ENCODE peak calls at places on chromosome 21, in four cellular contexts. X, U, Y and E are unnamed samples.

GRCh38 chr21:25862596-25862995 is 127.8 kb downstream of the GABPA start:
- DNase-seq in X (peak), U (no peak), Y (peak), E (peak)

GRCh38 chr21:15732290-15732995 is 2.7 kb downstream of the USP25 start:
- DNase-seq in X (no peak), U (no peak), Y (peak), E (peak)

GRCh38 chr21:14533555-14534400 is 12.3 kb downstream of the SAMSN1 start:
- DNase-seq in X (peak), U (no peak), Y (no peak), E (no peak)

GRCh38 chr21:15483138-15483780 is 246.5 kb upstream of the USP25 start:
- DNase-seq in X (peak), U (peak), Y (peak), E (peak)

GRCh38 chr21:15514073-15514946 is 215.5 kb upstream of the USP25 start:
- DNase-seq in X (no peak), U (peak), Y (no peak), E (no peak)

GRCh38 chr21:32411366-32412161 is 942 bp upstream of the EVA1C start:
- DNase-seq in X (no peak), U (peak), Y (peak), E (no peak)

GRCh38 chr21:25791321-25791720 is 56.5 kb downstream of the GABPA start:
- DNase-seq in X (peak), U (no peak), Y (no peak), E (no peak)

GRCh38 chr21:35273331-35273730 is 224.2 kb upstream of the RUNX1 start:
- DNase-seq in X (no peak), U (peak), Y (no peak), E (no peak)

GRCh38 chr21:14991957-14992356 is 72.8 kb downstream of the NRIP1 start:
- DNase-seq in X (no peak), U (no peak), Y (no peak), E (no peak)

GRCh38 chr21:37868896-37869295 is 47.4 kb downstream of the KCNJ6 start:
- DNase-seq in X (no peak), U (no peak), Y (peak), E (no peak)

GRCh38 chr21:39106881-39107462 is 76.3 kb downstream of the PSMG1 start:
- DNase-seq in X (no peak), U (no peak), Y (no peak), E (no peak)

GRCh38 chr21:23887709-23888303 is 1719.5 kb downstream of the MRPL39 start:
- DNase-seq in X (no peak), U (no peak), Y (no peak), E (no peak)

GRCh38 chr21:19501115-19501514 is 1097.5 kb upstream of the TMPRSS15 start:
- DNase-seq in X (no peak), U (no peak), Y (no peak), E (no peak)

GRCh38 chr21:21045538-21045937 is 47.3 kb downstream of the NCAM2 start:
- DNase-seq in X (no peak), U (no peak), Y (peak), E (no peak)

GRCh38 chr21:32733356-32733755 is 5.5 kb upstream of the SYNJ1 start:
- DNase-seq in X (no peak), U (no peak), Y (no peak), E (no peak)

GRCh38 chr21:15669247-15669646 is 60.5 kb upstream of the USP25 start:
- DNase-seq in X (no peak), U (no peak), Y (peak), E (no peak)

GRCh38 chr21:25561668-25562641 is 45.3 kb downstream of the MRPL39 start:
- DNase-seq in X (no peak), U (peak), Y (peak), E (peak)

GRCh38 chr21:20997308-20997632 is 939 bp upstream of the NCAM2 start:
- DNase-seq in X (no peak), U (no peak), Y (no peak), E (no peak)

GRCh38 chr21:23900727-23901126 is 1706.6 kb downstream of the MRPL39 start:
- DNase-seq in X (no peak), U (no peak), Y (no peak), E (no peak)

GRCh38 chr21:27586326-27586725 is 619.4 kb upstream of the ADAMTS5 start:
- DNase-seq in X (no peak), U (no peak), Y (no peak), E (no peak)

GRCh38 chr21:32702702-32703101 is 25.1 kb downstream of the SYNJ1 start:
- DNase-seq in X (no peak), U (no peak), Y (peak), E (peak)

GRCh38 chr21:14551741-14552140 is 5.6 kb upstream of the SAMSN1 start:
- DNase-seq in X (no peak), U (no peak), Y (no peak), E (no peak)

GRCh38 chr21:39175154-39175553 is 8.1 kb downstream of the PSMG1 start:
- DNase-seq in X (no peak), U (no peak), Y (peak), E (peak)

GRCh38 chr21:40002978-40003377 is 135.7 kb downstream of the PCP4 start:
- DNase-seq in X (no peak), U (no peak), Y (no peak), E (no peak)

GRCh38 chr21:23160914-23161313 is 2162.7 kb downstream of the NCAM2 start:
- DNase-seq in X (no peak), U (no peak), Y (no peak), E (no peak)

GRCh38 chr21:38272215-38272614 is 15.4 kb downstream of the KCNJ15 start:
- DNase-seq in X (no peak), U (no peak), Y (no peak), E (peak)

GRCh38 chr21:42214921-42215320 is 4.0 kb upstream of the ABCG1 start:
- DNase-seq in X (no peak), U (no peak), Y (no peak), E (no peak)

GRCh38 chr21:42214081-42214750 is 4.7 kb upstream of the ABCG1 start:
- DNase-seq in X (no peak), U (no peak), Y (no peak), E (no peak)

GRCh38 chr21:42218836-42219605 is at the start of gene ABCG1:
- DNase-seq in X (no peak), U (peak), Y (peak), E (no peak)

GRCh38 chr21:42216726-42217572 is 2.0 kb upstream of the ABCG1 start:
- DNase-seq in X (no peak), U (no peak), Y (no peak), E (no peak)

DNA sequence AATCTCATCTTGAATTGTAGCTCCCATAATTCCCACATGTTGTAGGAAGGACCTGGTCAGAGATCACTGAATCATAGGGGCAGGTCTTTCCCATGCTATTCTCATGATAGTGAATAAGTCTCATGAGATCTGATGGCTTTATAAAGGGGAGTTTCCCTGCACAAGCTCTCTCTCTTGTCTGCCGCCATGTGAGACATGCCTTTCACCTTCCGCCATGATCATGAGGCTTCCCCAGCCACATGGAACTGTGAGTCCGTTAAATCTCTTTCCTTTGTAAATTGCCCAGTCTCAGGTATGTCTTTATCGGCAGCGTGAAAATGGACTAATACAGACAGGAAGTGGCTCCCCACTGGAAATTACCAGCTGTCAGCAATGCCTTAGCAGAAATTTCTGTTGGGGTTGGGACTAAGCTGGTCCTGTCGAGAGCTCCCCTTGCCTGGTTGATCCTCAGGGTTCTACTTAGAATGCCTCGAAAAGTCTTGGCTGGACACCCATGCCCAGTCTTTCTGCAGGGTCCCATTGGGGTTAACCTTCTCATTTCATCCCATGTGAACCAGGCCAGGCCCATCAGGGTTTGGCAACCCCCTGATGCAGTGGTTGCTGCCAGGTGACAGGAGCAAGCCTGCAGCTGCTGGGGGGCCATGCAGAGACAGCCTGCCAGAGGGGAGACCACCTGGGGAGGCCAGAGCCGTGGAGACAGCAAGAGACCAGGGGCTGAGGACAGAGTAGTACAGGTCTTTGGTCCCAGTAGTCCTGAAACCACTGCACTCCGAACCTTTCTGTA is 2.8 kb upstream of the ABCG1 start:
- DNase-seq in X (no peak), U (no peak), Y (no peak), E (no peak)
- H3K4me3 ChIP-seq in X (no peak), U (no peak), Y (no peak), E (no peak)

DNA sequence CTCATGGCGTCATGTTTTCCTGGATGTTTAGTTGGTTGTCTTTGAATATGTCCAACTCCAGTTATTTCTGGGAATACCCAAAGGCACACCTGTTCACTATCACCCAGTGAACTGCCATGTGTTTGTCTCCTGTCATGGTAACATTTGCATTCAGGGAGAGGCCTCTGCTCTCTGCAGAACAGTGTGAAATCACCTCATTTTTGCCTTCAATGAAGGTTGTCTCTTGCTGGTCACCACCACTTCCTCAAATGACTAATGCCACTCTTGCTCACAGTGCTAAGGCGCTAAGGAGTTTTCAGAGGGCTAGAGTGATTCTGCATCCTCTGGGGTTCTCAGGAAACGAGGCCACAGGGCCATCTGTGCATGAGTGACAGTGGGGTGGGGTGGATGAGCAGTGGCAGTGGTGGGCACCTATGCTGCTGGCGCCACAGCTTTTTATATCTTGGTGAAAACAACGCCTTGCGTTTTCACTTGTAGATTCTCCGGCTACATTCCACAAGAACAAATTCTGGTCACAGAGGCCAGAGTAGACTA is 60.0 kb upstream of the ATP5PO start:
- DNase-seq in X (no peak), U (no peak), Y (peak), E (peak)
- H3K27ac ChIP-seq in X (peak), U (peak), Y (peak), E (no peak)

DNA sequence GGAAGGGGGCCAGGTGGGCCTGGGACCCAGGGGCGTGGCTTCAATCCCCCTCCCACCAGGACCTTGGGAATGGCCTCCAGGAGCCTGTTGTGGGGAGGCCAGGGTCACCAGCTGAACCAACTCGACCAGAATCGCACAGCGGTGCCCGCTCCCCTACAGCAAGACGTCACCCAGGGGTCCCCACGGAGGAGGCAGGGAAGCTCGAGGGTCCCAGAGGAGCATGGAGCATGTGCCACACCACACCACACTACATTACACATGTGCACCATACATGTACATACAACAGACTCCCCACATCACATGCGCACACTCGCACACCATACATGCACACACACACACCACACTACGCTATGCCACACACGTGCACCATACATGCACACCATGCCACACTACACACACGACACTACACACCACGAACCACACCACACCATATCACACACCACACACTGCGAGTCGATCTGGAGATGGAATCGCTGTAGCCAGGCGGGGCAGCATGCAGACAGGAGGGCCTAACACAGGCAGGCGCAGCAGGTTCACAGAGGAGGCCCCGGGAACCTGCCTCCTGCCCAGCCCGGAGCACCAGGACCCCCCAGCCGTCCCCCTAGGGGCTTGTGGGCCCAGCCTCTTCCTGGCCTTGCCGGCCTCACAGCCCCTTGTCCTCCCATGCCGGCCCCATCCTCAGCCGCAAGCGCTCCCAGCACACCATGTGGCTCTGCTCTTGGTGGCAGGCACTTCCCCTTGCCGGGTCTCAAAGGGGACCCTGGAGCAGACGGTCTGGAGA is 596 bp downstream of the ITGB2 start:
- DNase-seq in X (no peak), U (no peak), Y (no peak), E (peak)
- H3K9ac ChIP-seq in X (no peak), U (peak), Y (no peak), E (peak)

GRCh38 chr21:17438642-17439041 is 74.2 kb upstream of the CXADR start:
- DNase-seq in X (no peak), U (no peak), Y (no peak), E (no peak)
- H3K4me3 ChIP-seq in X (no peak), U (no peak), Y (no peak), E (no peak)

GRCh38 chr21:29487154-29487553 is 188.4 kb downstream of the BACH1 start:
- DNase-seq in X (no peak), U (no peak), Y (no peak), E (no peak)
- H3K27ac ChIP-seq in X (no peak), U (no peak), Y (no peak), E (no peak)

GRCh38 chr21:36692125-36692843 is 6.6 kb upstream of the SIM2 start:
- DNase-seq in X (no peak), U (no peak), Y (no peak), E (no peak)
- H3K9ac ChIP-seq in X (no peak), U (no peak), Y (no peak), E (no peak)

GRCh38 chr21:31201548-31201947 is 142.5 kb downstream of the TIAM1 start:
- DNase-seq in X (no peak), U (no peak), Y (peak), E (peak)
- H3K4me3 ChIP-seq in X (no peak), U (no peak), Y (no peak), E (no peak)